ENCODE peak calls at places on chromosomes 5 and 9, in ten cellular contexts. Z is body of pancreas; G is H7; W is stimulated activated CD8-positive, alpha-beta memory T cell treated with anti-CD3 and anti-CD28 coated beads, Interleukin-15, amount 100 ng/mL, for 24 hours; L is ovary; E is GM03348; F is caudate nucleus; V is GM20000; D is cardiac fibroblast; M is hepatocyte. B is an unnamed sample.

GRCh38 chr5:157858527-157859226 is at the start of gene CLINT1:
- DNase-seq in Z (peak), G (peak), W (peak), L (peak), E (peak), F (peak), V (peak), D (peak), M (peak), B (peak)

GRCh38 chr5:179061025-179061424 is 852 bp downstream of the ZNF354C start:
- DNase-seq in Z (no peak), G (no peak), W (no peak), L (peak), E (no peak), F (no peak), V (no peak), D (no peak), M (no peak), B (no peak)

GRCh38 chr9:69882998-69883565 is 62.5 kb downstream of the CFAP95 start:
- DNase-seq in Z (no peak), G (no peak), W (no peak), L (no peak), E (no peak), F (no peak), V (no peak), D (no peak), M (no peak), B (no peak)

GRCh38 chr9:110202232-110202631 is 5.7 kb downstream of the C9orf152 start:
- DNase-seq in Z (no peak), G (no peak), W (no peak), L (no peak), E (no peak), F (no peak), V (no peak), D (no peak), M (no peak), B (no peak)

GRCh38 chr5:68460147-68460760 is 244.7 kb downstream of the PIK3R1 start:
- DNase-seq in Z (peak), G (peak), W (no peak), L (no peak), E (peak), F (no peak), V (peak), D (peak), M (peak), B (peak)

GRCh38 chr9:3980771-3981170 is 319.1 kb downstream of the GLIS3 start:
- DNase-seq in Z (no peak), G (no peak), W (no peak), L (peak), E (peak), F (no peak), V (no peak), D (peak), M (no peak), B (no peak)

GRCh38 chr5:136042665-136043121 is 13.9 kb downstream of the TGFBI start:
- DNase-seq in Z (no peak), G (no peak), W (no peak), L (no peak), E (no peak), F (no peak), V (no peak), D (peak), M (peak), B (no peak)

GRCh38 chr9:136667940-136668760 is 5.4 kb downstream of the EGFL7 start:
- DNase-seq in Z (no peak), G (no peak), W (no peak), L (no peak), E (no peak), F (no peak), V (no peak), D (no peak), M (no peak), B (no peak)

GRCh38 chr9:104972242-104972866 is 44.4 kb upstream of the ABCA1 start:
- DNase-seq in Z (no peak), G (no peak), W (no peak), L (no peak), E (no peak), F (no peak), V (no peak), D (no peak), M (no peak), B (no peak)

GRCh38 chr9:35162605-35163315 is 951 bp downstream of the UNC13B start:
- DNase-seq in Z (no peak), G (no peak), W (no peak), L (no peak), E (no peak), F (no peak), V (no peak), D (no peak), M (no peak), B (no peak)

GRCh38 chr9:24832307-24832706 is 286.6 kb upstream of the IZUMO3 start:
- DNase-seq in Z (no peak), G (peak), W (no peak), L (no peak), E (no peak), F (no peak), V (no peak), D (no peak), M (peak), B (no peak)

GRCh38 chr9:134629586-134630392 is 11.8 kb upstream of the COL5A1 start:
- DNase-seq in Z (no peak), G (peak), W (no peak), L (peak), E (peak), F (no peak), V (no peak), D (no peak), M (no peak), B (peak)

GRCh38 chr5:135220394-135221186 is 178.4 kb downstream of the MACROH2A1 start:
- DNase-seq in Z (no peak), G (no peak), W (no peak), L (no peak), E (no peak), F (no peak), V (no peak), D (no peak), M (no peak), B (no peak)

GRCh38 chr9:129451089-129451656 is 169.7 kb downstream of the C9orf50 start:
- DNase-seq in Z (no peak), G (peak), W (no peak), L (peak), E (no peak), F (no peak), V (no peak), D (peak), M (no peak), B (no peak)

GRCh38 chr9:9003184-9003583 is 1203.6 kb upstream of the DMAC1 start:
- DNase-seq in Z (peak), G (peak), W (no peak), L (no peak), E (no peak), F (no peak), V (no peak), D (no peak), M (peak), B (no peak)

GRCh38 chr5:126998895-126999570 is 31.3 kb downstream of the MARCHF3 start:
- DNase-seq in Z (no peak), G (no peak), W (no peak), L (no peak), E (no peak), F (no peak), V (no peak), D (no peak), M (no peak), B (no peak)

GRCh38 chr9:26947736-26948135 is 694 bp upstream of the PLAA start:
- DNase-seq in Z (no peak), G (peak), W (no peak), L (no peak), E (no peak), F (no peak), V (no peak), D (no peak), M (no peak), B (no peak)

GRCh38 chr5:20694121-20694520 is 706.1 kb upstream of the CDH18 start:
- DNase-seq in Z (no peak), G (no peak), W (no peak), L (no peak), E (no peak), F (no peak), V (no peak), D (no peak), M (no peak), B (no peak)

GRCh38 chr5:93008502-93009167 is 572.4 kb downstream of the NR2F1-AS1 start:
- DNase-seq in Z (no peak), G (no peak), W (no peak), L (no peak), E (no peak), F (no peak), V (no peak), D (peak), M (no peak), B (no peak)

GRCh38 chr9:134863941-134864820 is 16.4 kb upstream of the FCN2 start:
- DNase-seq in Z (peak), G (peak), W (no peak), L (peak), E (no peak), F (no peak), V (no peak), D (peak), M (no peak), B (peak)

GRCh38 chr5:175202461-175203065 is 241.4 kb downstream of the DRD1 start:
- DNase-seq in Z (no peak), G (no peak), W (no peak), L (no peak), E (no peak), F (no peak), V (no peak), D (no peak), M (peak), B (no peak)

GRCh38 chr9:122463828-122464632 is 13.7 kb downstream of the OR1J1 start:
- DNase-seq in Z (no peak), G (peak), W (no peak), L (no peak), E (no peak), F (no peak), V (peak), D (no peak), M (no peak), B (no peak)

GRCh38 chr9:28981129-28981528 is 1407.8 kb upstream of the C9orf72 start:
- DNase-seq in Z (no peak), G (no peak), W (no peak), L (no peak), E (no peak), F (no peak), V (no peak), D (no peak), M (no peak), B (no peak)

GRCh38 chr5:74035521-74035937 is 409.5 kb downstream of the ARHGEF28 start:
- DNase-seq in Z (peak), G (no peak), W (no peak), L (peak), E (peak), F (no peak), V (peak), D (peak), M (peak), B (no peak)

GRCh38 chr5:136626531-136626930 is 261.2 kb upstream of the TRPC7 start:
- DNase-seq in Z (no peak), G (no peak), W (no peak), L (no peak), E (no peak), F (no peak), V (no peak), D (no peak), M (no peak), B (no peak)

GRCh38 chr5:34842554-34842953 is 3.6 kb downstream of the TTC23L start:
- DNase-seq in Z (no peak), G (no peak), W (no peak), L (no peak), E (no peak), F (no peak), V (no peak), D (no peak), M (no peak), B (no peak)

GRCh38 chr5:56358703-56359428 is 125.7 kb upstream of the ANKRD55 start:
- DNase-seq in Z (peak), G (no peak), W (no peak), L (peak), E (peak), F (no peak), V (no peak), D (peak), M (peak), B (peak)

GRCh38 chr9:33721674-33722358 is 73.5 kb upstream of the PRSS3 start:
- DNase-seq in Z (peak), G (peak), W (peak), L (peak), E (peak), F (peak), V (peak), D (peak), M (peak), B (peak)

GRCh38 chr5:101977729-101978345 is 318.2 kb downstream of the SLCO4C1 start:
- DNase-seq in Z (peak), G (peak), W (no peak), L (no peak), E (peak), F (no peak), V (peak), D (peak), M (peak), B (no peak)

GRCh38 chr5:120600639-120601038 is 136.5 kb downstream of the PRR16 start:
- DNase-seq in Z (no peak), G (no peak), W (no peak), L (no peak), E (no peak), F (no peak), V (no peak), D (no peak), M (no peak), B (no peak)

GRCh38 chr5:170747851-170748250 is 35.7 kb upstream of the GABRP start:
- DNase-seq in Z (no peak), G (peak), W (no peak), L (no peak), E (no peak), F (no peak), V (no peak), D (peak), M (no peak), B (no peak)

B was measured in tibial artery.